ENCODE peak calls at places on chromosomes 1 and 21, in six cellular contexts. T is cardiac muscle cell, Y is MM.1S, W is fibroblast of lung, F is stomach, Q is lower lobe of right lung. Z is an unnamed sample.

GRCh38 chr1:208107817-208108608 is 136.2 kb downstream of the PLXNA2 start:
- DNase-seq in T (no peak), Y (no peak), W (peak), F (no peak), Q (no peak), Z (peak)

GRCh38 chr1:169892819-169893644 is 664 bp downstream of the SCYL3 start:
- DNase-seq in T (peak), Y (peak), W (peak), F (no peak), Q (peak), Z (peak)

GRCh38 chr1:153633161-153633746 is 612 bp upstream of the CHTOP start:
- DNase-seq in T (no peak), Y (no peak), W (no peak), F (peak), Q (peak), Z (peak)

GRCh38 chr1:164614316-164614715 is 55.3 kb downstream of the PBX1 start:
- DNase-seq in T (no peak), Y (peak), W (no peak), F (no peak), Q (no peak), Z (no peak)

GRCh38 chr1:97013904-97014303 is 292.3 kb downstream of the PTBP2 start:
- DNase-seq in T (no peak), Y (no peak), W (peak), F (no peak), Q (no peak), Z (peak)

GRCh38 chr1:3639397-3639911 is 10.4 kb downstream of the WRAP73 start:
- DNase-seq in T (no peak), Y (no peak), W (no peak), F (no peak), Q (no peak), Z (no peak)

GRCh38 chr1:116765962-116766361 is 11.7 kb downstream of the CD2 start:
- DNase-seq in T (no peak), Y (no peak), W (peak), F (no peak), Q (no peak), Z (peak)

GRCh38 chr1:109567823-109568222 is 19.4 kb downstream of the GNAI3 start:
- DNase-seq in T (no peak), Y (no peak), W (no peak), F (no peak), Q (no peak), Z (no peak)

GRCh38 chr1:231421971-231422797 is at the start of gene EGLN1:
- DNase-seq in T (peak), Y (peak), W (peak), F (peak), Q (peak), Z (peak)

GRCh38 chr1:234582626-234583354 is 27.2 kb downstream of the IRF2BP2 start:
- DNase-seq in T (peak), Y (no peak), W (peak), F (no peak), Q (no peak), Z (no peak)

GRCh38 chr1:87478231-87478630 is 149.6 kb downstream of the LMO4 start:
- DNase-seq in T (peak), Y (no peak), W (peak), F (no peak), Q (no peak), Z (peak)

GRCh38 chr1:145977486-145978476 is 13.3 kb downstream of the POLR3GL start:
- DNase-seq in T (peak), Y (peak), W (peak), F (peak), Q (peak), Z (peak)

GRCh38 chr1:98732985-98733781 is 71.7 kb downstream of the SNX7 start:
- DNase-seq in T (no peak), Y (no peak), W (peak), F (no peak), Q (no peak), Z (no peak)

GRCh38 chr1:224497714-224498573 is 63.3 kb upstream of the WDR26 start:
- DNase-seq in T (no peak), Y (peak), W (peak), F (peak), Q (no peak), Z (peak)

GRCh38 chr21:45098867-45099266 is 24.5 kb downstream of the ADARB1 start:
- DNase-seq in T (peak), Y (peak), W (no peak), F (no peak), Q (no peak), Z (no peak)

GRCh38 chr1:161728376-161729226 is 7.3 kb downstream of the FCRLB start:
- DNase-seq in T (no peak), Y (no peak), W (no peak), F (no peak), Q (no peak), Z (no peak)

GRCh38 chr1:62241357-62242131 is 46.9 kb downstream of the L1TD1 start:
- DNase-seq in T (no peak), Y (no peak), W (no peak), F (peak), Q (peak), Z (no peak)

GRCh38 chr1:161172776-161173376 is 4.4 kb downstream of the B4GALT3 start:
- DNase-seq in T (no peak), Y (no peak), W (peak), F (no peak), Q (no peak), Z (peak)

GRCh38 chr1:192973202-192973601 is 86.0 kb downstream of the UCHL5 start:
- DNase-seq in T (no peak), Y (no peak), W (no peak), F (no peak), Q (no peak), Z (no peak)

GRCh38 chr1:231940116-231940515 is 313.5 kb downstream of the DISC1 start:
- DNase-seq in T (no peak), Y (no peak), W (no peak), F (no peak), Q (no peak), Z (no peak)

GRCh38 chr1:230176871-230177411 is 109.9 kb downstream of the GALNT2 start:
- DNase-seq in T (no peak), Y (no peak), W (peak), F (no peak), Q (no peak), Z (peak)

GRCh38 chr1:61403863-61404615 is 320.9 kb downstream of the TM2D1 start:
- DNase-seq in T (no peak), Y (no peak), W (peak), F (no peak), Q (no peak), Z (no peak)

GRCh38 chr1:54486864-54487263 is 61.2 kb upstream of the ACOT11 start:
- DNase-seq in T (no peak), Y (no peak), W (no peak), F (no peak), Q (no peak), Z (no peak)

GRCh38 chr1:225418059-225418458 is 9.8 kb downstream of the LBR start:
- DNase-seq in T (no peak), Y (no peak), W (no peak), F (no peak), Q (no peak), Z (no peak)

GRCh38 chr1:85628791-85629531 is 48.4 kb downstream of the CCN1 start:
- DNase-seq in T (no peak), Y (no peak), W (peak), F (peak), Q (peak), Z (peak)
- H3K4me3 ChIP-seq in T (no peak), Y (no peak), W (no peak), F (no peak), Q (no peak), Z (peak)

GRCh38 chr1:236526079-236526478 is 2.3 kb downstream of the LGALS8 start:
- DNase-seq in T (no peak), Y (no peak), W (no peak), F (no peak), Q (no peak), Z (no peak)

GRCh38 chr1:236524892-236525179 is 1.1 kb downstream of the LGALS8 start:
- DNase-seq in T (no peak), Y (no peak), W (no peak), F (no peak), Q (no peak), Z (no peak)

GRCh38 chr1:236524142-236524891 is 535 bp downstream of the LGALS8 start:
- DNase-seq in T (peak), Y (peak), W (peak), F (peak), Q (peak), Z (peak)

GRCh38 chr1:236522937-236523703 is 662 bp upstream of the LGALS8 start:
- DNase-seq in T (no peak), Y (no peak), W (no peak), F (peak), Q (peak), Z (no peak)

GRCh38 chr1:236523704-236524141 is at the start of gene LGALS8:
- DNase-seq in T (peak), Y (peak), W (peak), F (peak), Q (peak), Z (peak)
- TF ChIP-seq CTCF in T (no peak), Y (no peak), W (no peak), F (no peak), Q (no peak), Z (no peak)

DNA sequence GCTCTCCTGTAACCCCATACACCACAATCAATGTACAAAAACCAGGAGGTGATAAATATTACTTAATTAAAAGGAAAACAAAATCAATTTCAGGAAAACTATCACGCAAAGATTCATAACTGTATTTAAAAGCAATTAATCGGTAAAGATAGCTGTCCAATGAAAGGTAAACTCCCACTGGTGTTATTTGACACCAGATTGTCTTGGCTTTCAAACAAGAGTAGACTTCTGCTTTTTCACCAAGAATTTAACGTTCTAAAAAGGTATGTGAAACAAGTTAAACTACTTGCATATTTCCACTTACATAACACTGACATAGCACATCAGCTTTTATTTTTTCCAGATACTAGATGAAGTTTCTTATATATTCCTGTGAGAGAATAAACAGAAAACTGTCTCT is 3.5 kb downstream of the PLPP3 start:
- DNase-seq in T (no peak), Y (no peak), W (peak), F (no peak), Q (no peak), Z (no peak)
- H3K4me3 ChIP-seq in T (peak), Y (no peak), W (peak), F (peak), Q (peak), Z (peak)

DNA sequence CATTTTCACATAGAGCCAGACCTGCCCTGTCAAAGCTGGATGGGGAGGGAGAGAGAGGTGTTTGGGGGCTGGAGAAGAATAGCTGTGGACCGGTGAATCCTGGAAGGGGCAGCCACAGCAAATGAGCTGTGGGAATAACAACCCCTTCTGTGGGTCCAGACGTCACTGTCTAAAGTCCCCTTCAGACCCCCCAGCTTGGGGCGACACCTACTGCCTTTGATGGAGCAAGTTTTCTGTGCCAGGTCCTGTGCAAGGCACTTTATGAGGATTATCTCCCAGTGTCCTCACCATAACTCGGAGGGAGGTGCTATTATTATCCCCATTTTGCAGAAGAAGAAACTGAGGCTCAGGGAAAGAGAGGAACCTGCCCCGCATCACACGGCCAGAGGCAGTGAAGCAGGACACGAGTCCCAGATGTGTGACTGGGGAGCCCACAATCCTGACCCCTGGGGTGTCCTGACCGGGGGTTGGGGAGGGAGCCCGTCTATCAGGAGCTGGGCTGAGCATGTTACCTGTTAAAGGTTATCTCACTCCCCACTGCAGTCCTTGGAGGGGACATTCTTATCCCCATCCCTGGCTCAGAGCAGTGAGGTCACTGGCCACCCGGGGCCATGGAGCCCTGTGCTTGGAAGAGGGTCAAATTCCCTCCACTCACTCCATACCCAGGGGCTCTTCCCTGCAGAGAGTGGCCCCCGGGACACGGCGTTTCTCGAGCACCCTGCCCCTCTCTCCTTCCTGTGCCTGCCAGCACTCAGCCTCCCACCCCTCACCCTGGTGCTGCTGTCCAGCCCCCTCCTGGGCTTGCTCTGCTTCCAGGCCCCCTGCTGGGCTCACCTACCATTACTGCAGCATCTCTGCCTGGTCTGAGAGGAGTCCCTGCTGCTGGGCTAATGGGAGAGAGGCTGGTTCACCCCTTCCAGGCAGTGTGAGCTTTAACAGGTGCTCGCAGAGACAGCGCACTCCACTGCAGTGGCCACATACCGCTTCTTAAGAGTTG is 132.9 kb downstream of the PTPRU start:
- DNase-seq in T (no peak), Y (no peak), W (no peak), F (no peak), Q (no peak), Z (no peak)
- TF ChIP-seq CTCF in T (no peak), Y (no peak), W (no peak), F (no peak), Q (no peak), Z (no peak)